ENCODE peak calls at places on chromosomes 5 and 9, in seven cellular contexts. A is dorsolateral prefrontal cortex; K is cardiac muscle cell; P is mammary epithelial cell; G is uterus; T is CD8-positive, alpha-beta T cell; W is upper lobe of right lung. O is an unnamed sample.

GRCh38 chr5:109249126-109249525 is 160.6 kb downstream of the PJA2 start:
- DNase-seq in T (no peak), K (no peak), P (no peak), G (no peak), A (no peak), W (no peak), O (no peak)

GRCh38 chr5:10762178-10762775 is 1.2 kb upstream of the DAP start:
- DNase-seq in K (peak; percentile 63), A (no peak), T (no peak), G (peak; percentile 46), W (peak; percentile 73), P (no peak), O (no peak)

GRCh38 chr9:91301161-91301560 is 60.6 kb downstream of the AUH start:
- DNase-seq in G (no peak), W (no peak), P (no peak), A (no peak), T (no peak), K (no peak), O (no peak)

GRCh38 chr5:56669534-56670483 is 145.5 kb upstream of the MAP3K1 start:
- DNase-seq in W (no peak), T (peak; percentile 32), P (peak; percentile 19), A (no peak), K (peak; percentile 27), G (no peak), O (no peak)

GRCh38 chr9:86434039-86434726 is 80.0 kb upstream of the TUT7 start:
- DNase-seq in P (peak; percentile 35), K (peak; percentile 57), W (no peak), A (peak; percentile 3), T (no peak), G (peak; percentile 85), O (no peak)

GRCh38 chr5:143134269-143134668 is 269.2 kb downstream of the NR3C1 start:
- DNase-seq in A (no peak), G (no peak), W (no peak), P (peak; percentile 53), K (no peak), T (no peak), O (no peak)

GRCh38 chr5:77990020-77990419 is 213.9 kb upstream of the TBCA start:
- DNase-seq in T (no peak), W (no peak), P (no peak), A (no peak), K (no peak), G (no peak), O (no peak)

GRCh38 chr9:18459958-18460584 is 13.9 kb upstream of the ADAMTSL1 start:
- DNase-seq in T (no peak), P (peak; percentile 92), W (no peak), K (no peak), A (no peak), G (no peak), O (no peak)

GRCh38 chr5:39765381-39765780 is 340.6 kb upstream of the DAB2 start:
- DNase-seq in K (no peak), T (no peak), W (no peak), P (no peak), G (no peak), A (no peak), O (no peak)

GRCh38 chr5:80967500-80968181 is 7.5 kb downstream of the RASGRF2 start:
- DNase-seq in G (peak; percentile 20), W (no peak), T (no peak), P (peak; percentile 86), A (no peak), K (no peak), O (no peak)

GRCh38 chr5:22465177-22465576 is 388.0 kb downstream of the CDH12 start:
- DNase-seq in T (no peak), A (no peak), K (no peak), P (peak; percentile 63), W (no peak), G (no peak), O (no peak)

GRCh38 chr5:96582343-96582742 is 79.8 kb upstream of the CAST start:
- DNase-seq in W (no peak), A (peak; percentile 44), T (no peak), G (no peak), K (no peak), P (no peak), O (no peak)

GRCh38 chr5:149578896-149579295 is 2.4 kb upstream of the ARHGEF37 start:
- DNase-seq in P (no peak), G (no peak), W (no peak), K (no peak), T (no peak), A (no peak), O (no peak)

GRCh38 chr5:113202904-113203716 is 226.5 kb downstream of the DCP2 start:
- DNase-seq in K (peak; percentile 84), A (peak; percentile 11), W (no peak), P (no peak), G (no peak), T (no peak), O (peak; percentile 96)

GRCh38 chr5:39534701-39535100 is 109.9 kb upstream of the DAB2 start:
- DNase-seq in G (no peak), T (no peak), K (no peak), A (no peak), W (no peak), P (no peak), O (no peak)

GRCh38 chr9:130530932-130531331 is 48.4 kb upstream of the FUBP3 start:
- DNase-seq in K (no peak), G (no peak), A (no peak), P (no peak), T (no peak), W (no peak), O (no peak)

GRCh38 chr5:157761690-157762611 is 18.4 kb downstream of the LSM11 start:
- DNase-seq in P (peak; percentile 59), W (no peak), T (no peak), A (no peak), G (no peak), K (peak; percentile 79), O (no peak)

GRCh38 chr5:72658767-72659540 is 151.7 kb upstream of the ZNF366 start:
- DNase-seq in T (no peak), G (no peak), A (no peak), P (no peak), W (no peak), K (no peak), O (no peak)

GRCh38 chr5:172177232-172177631 is 10.8 kb downstream of the STK10 start:
- DNase-seq in A (no peak), P (no peak), G (no peak), W (no peak), T (no peak), K (no peak), O (no peak)

GRCh38 chr5:172173771-172174170 is 14.3 kb downstream of the STK10 start:
- DNase-seq in W (no peak), A (no peak), T (peak; percentile 71), K (no peak), G (no peak), P (peak; percentile 89), O (no peak)

GRCh38 chr5:172172912-172173591 is 15.0 kb downstream of the STK10 start:
- DNase-seq in K (no peak), W (no peak), A (peak; percentile 61), T (no peak), P (no peak), G (no peak), O (no peak)

GRCh38 chr5:172178301-172179031 is 9.6 kb downstream of the STK10 start:
- DNase-seq in P (no peak), A (no peak), W (no peak), G (no peak), T (peak; percentile 35), K (no peak), O (no peak)

GRCh38 chr5:172175263-172175719 is 12.7 kb downstream of the STK10 start:
- DNase-seq in K (peak; percentile 20), P (no peak), W (peak; percentile 83), T (peak; percentile 93), A (no peak), G (no peak), O (no peak)
- H3K27ac ChIP-seq in K (no peak overlapping the region), P (no peak overlapping the region), W (peak overlapping the region; percentile 56), T (peak overlapping the region; percentile 60), A (no peak overlapping the region), G (no peak overlapping the region), O (no peak overlapping the region)

GRCh38 chr5:59466271-59466670 is 427.3 kb downstream of the PDE4D start:
- DNase-seq in T (no peak), G (no peak), K (peak; percentile 47), A (no peak), P (no peak), W (no peak), O (no peak)

GRCh38 chr5:59460368-59461153 is 433.0 kb downstream of the PDE4D start:
- DNase-seq in K (no peak), A (no peak), P (no peak), T (no peak), W (no peak), G (no peak), O (no peak)

GRCh38 chr5:59462954-59463353 is 430.6 kb downstream of the PDE4D start:
- DNase-seq in T (no peak), K (no peak), W (no peak), G (no peak), A (no peak), P (no peak), O (no peak)

GRCh38 chr5:59458966-59459729 is 434.4 kb downstream of the PDE4D start:
- DNase-seq in P (no peak), A (no peak), T (no peak), G (no peak), K (no peak), W (no peak), O (no peak)

GRCh38 chr5:59464969-59465368 is 428.6 kb downstream of the PDE4D start:
- DNase-seq in P (no peak), A (no peak), G (no peak), T (no peak), W (no peak), K (no peak), O (no peak)
- H3K27ac ChIP-seq in P (no peak overlapping the region), A (no peak overlapping the region), G (no peak overlapping the region), T (no peak overlapping the region), W (no peak overlapping the region), K (no peak overlapping the region), O (no peak overlapping the region)

GRCh38 chr5:170107674-170108073 is 2.0 kb downstream of the FOXI1 start:
- DNase-seq in P (no peak), K (no peak), A (no peak), W (no peak), G (no peak), T (no peak), O (no peak)

GRCh38 chr5:170111088-170111796 is 5.5 kb downstream of the FOXI1 start:
- DNase-seq in K (no peak), W (no peak), G (no peak), P (no peak), A (no peak), T (no peak), O (no peak)

GRCh38 chr5:170110403-170111087 is 4.8 kb downstream of the FOXI1 start:
- DNase-seq in A (no peak), P (no peak), G (no peak), W (no peak), K (no peak), T (no peak), O (no peak)

GRCh38 chr5:170108266-170108785 is 2.6 kb downstream of the FOXI1 start:
- DNase-seq in T (no peak), G (no peak), A (no peak), K (no peak), W (no peak), P (no peak), O (no peak)

GRCh38 chr5:170109059-170110031 is 3.6 kb downstream of the FOXI1 start:
- DNase-seq in A (no peak), G (no peak), K (no peak), P (no peak), W (no peak), T (no peak), O (no peak)
- H3K27ac ChIP-seq in A (no peak overlapping the region), G (no peak overlapping the region), K (no peak overlapping the region), P (no peak overlapping the region), W (no peak overlapping the region), T (no peak overlapping the region), O (no peak overlapping the region)

GRCh38 chr9:126347911-126348760 is 21.5 kb downstream of the MVB12B start:
- DNase-seq in P (no peak), A (no peak), G (no peak), T (no peak), W (peak; percentile 84), K (no peak), O (no peak)
- H3K27ac ChIP-seq in P (no peak overlapping the region), A (peak overlapping the region; percentile 95), G (no peak overlapping the region), T (no peak overlapping the region), W (peak overlapping the region; percentile 73), K (no peak overlapping the region), O (no peak overlapping the region)